ENCODE peak calls at places on chromosomes 5 and 9, in four cellular contexts. N is K562, U is GM12891, V is GM12878. B is an unnamed sample.

GRCh38 chr5:132506094-132506692 is 15.6 kb upstream of the IRF1 start:
- DNase-seq in N (peak), U (no peak), V (no peak), B (no peak)

GRCh38 chr5:129904667-129905466 is 602 bp downstream of the CHSY3 start:
- DNase-seq in N (no peak), U (peak), V (no peak), B (no peak)

GRCh38 chr9:755454-756381 is 85.8 kb upstream of the DMRT1 start:
- DNase-seq in N (no peak), U (no peak), V (no peak), B (peak)

GRCh38 chr9:130952065-130952762 is 13.2 kb upstream of the FIBCD1 start:
- DNase-seq in N (peak), U (no peak), V (no peak), B (no peak)

GRCh38 chr9:120936764-120937122 is 10.1 kb upstream of the TRAF1 start:
- DNase-seq in N (no peak), U (no peak), V (no peak), B (no peak)

GRCh38 chr9:124137009-124137943 is 120.5 kb upstream of the NEK6 start:
- DNase-seq in N (no peak), U (peak), V (peak), B (no peak)

GRCh38 chr9:22342489-22343217 is 104.0 kb upstream of the DMRTA1 start:
- DNase-seq in N (no peak), U (no peak), V (no peak), B (no peak)

GRCh38 chr5:127941646-127942045 is 141.9 kb upstream of the SLC12A2 start:
- DNase-seq in N (no peak), U (no peak), V (no peak), B (no peak)

GRCh38 chr9:87551692-87552303 is 54.1 kb downstream of the DAPK1 start:
- DNase-seq in N (peak), U (no peak), V (no peak), B (no peak)

GRCh38 chr9:137446851-137447471 is 5.8 kb upstream of the ENTPD8 start:
- DNase-seq in N (no peak), U (no peak), V (no peak), B (no peak)

GRCh38 chr9:75739884-75740611 is 150.4 kb upstream of the PCSK5 start:
- DNase-seq in N (no peak), U (no peak), V (no peak), B (no peak)

GRCh38 chr5:33588654-33589372 is 148.0 kb downstream of the TARS1 start:
- DNase-seq in N (peak), U (no peak), V (no peak), B (no peak)

GRCh38 chr5:21195145-21195544 is 1207.1 kb upstream of the CDH18 start:
- DNase-seq in N (no peak), U (no peak), V (no peak), B (no peak)

GRCh38 chr5:140633081-140633471 is at the start of gene CD14:
- DNase-seq in N (no peak), U (no peak), V (no peak), B (peak)

GRCh38 chr5:170132642-170133448 is 27.1 kb downstream of the FOXI1 start:
- DNase-seq in N (no peak), U (no peak), V (no peak), B (no peak)

GRCh38 chr5:113163328-113163727 is 186.7 kb downstream of the DCP2 start:
- DNase-seq in N (no peak), U (no peak), V (no peak), B (no peak)

GRCh38 chr9:104856413-104856941 is 71.5 kb downstream of the ABCA1 start:
- DNase-seq in N (no peak), U (no peak), V (no peak), B (no peak)

GRCh38 chr5:84228266-84228665 is 156.4 kb downstream of the EDIL3 start:
- DNase-seq in N (no peak), U (no peak), V (no peak), B (no peak)

DNA sequence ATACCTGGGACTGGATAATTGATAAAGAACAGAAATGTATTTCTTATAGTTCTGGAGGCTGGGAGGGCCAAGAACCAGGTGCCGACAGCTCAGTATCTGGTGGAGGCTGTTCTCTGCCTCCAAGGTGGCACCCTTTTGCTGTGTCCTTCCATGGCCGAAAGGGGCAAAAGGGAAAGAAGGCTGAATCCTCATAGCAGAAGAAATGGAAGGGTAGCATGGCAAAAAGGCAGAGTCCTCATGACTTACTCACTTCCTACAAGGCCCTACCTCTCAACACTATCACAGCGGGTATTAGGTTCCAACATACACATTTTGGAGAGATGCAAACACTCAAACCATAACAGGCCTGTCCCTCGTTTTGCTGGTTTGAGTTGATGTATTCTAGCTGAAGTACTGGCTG is 25.1 kb upstream of the MED10 start:
- DNase-seq in N (no peak), U (no peak), V (no peak), B (no peak)
- TF ChIP-seq SPI1 in N (no peak), U (no peak), V (no peak), B (no peak)

DNA sequence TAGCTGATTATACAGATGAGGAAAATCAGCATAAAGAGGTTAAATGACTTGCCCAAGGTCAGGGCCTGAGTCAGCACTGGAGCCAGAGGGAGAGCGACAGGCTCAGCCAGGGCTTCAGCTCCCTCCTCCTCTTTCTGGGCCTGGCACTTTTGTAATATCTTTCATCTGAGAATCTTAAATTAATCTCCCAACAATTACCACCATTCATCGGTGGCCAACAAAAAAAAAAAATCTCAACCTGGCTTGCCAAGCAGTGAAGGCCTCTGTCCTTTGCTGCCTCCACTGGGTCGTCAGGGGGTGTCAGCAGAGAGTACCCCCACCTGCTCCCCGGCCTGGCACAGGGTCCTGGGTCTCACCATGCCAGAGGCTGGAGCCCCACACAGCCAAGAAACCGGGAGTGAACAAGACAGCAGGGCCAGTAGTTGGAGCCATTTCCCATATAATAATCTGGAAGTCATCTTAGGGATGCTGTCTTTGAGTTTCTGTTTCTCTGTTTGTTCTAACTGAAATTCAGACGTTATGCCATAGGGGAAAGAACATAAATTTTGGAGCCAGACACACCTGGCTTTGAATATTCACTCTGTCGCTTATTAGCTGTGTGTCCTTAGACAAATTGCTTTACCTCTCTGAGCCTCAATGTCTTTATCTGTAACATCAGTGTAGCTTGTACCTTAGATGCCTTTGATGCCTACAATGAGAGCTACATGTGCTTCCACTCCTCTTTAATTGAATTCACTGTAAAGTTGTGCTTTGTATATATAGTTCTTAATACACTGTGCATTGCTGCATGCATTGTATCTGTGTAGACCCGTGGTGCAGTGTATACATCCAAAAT is 299.9 kb upstream of the MSX2 start:
- DNase-seq in N (no peak), U (no peak), V (no peak), B (no peak)
- TF ChIP-seq SPI1 in N (no peak), U (no peak), V (no peak), B (no peak)

GRCh38 chr5:32444946-32445758 is 612 bp upstream of the ZFR start:
- DNase-seq in N (peak), U (no peak), V (no peak), B (no peak)

GRCh38 chr5:32444191-32444945 is at the start of gene ZFR:
- DNase-seq in N (peak), U (peak), V (peak), B (peak)

GRCh38 chr5:32445831-32446614 is 1.5 kb upstream of the ZFR start:
- DNase-seq in N (no peak), U (no peak), V (no peak), B (no peak)

GRCh38 chr5:32449216-32449721 is 4.7 kb upstream of the ZFR start:
- DNase-seq in N (no peak), U (no peak), V (no peak), B (no peak)

DNA sequence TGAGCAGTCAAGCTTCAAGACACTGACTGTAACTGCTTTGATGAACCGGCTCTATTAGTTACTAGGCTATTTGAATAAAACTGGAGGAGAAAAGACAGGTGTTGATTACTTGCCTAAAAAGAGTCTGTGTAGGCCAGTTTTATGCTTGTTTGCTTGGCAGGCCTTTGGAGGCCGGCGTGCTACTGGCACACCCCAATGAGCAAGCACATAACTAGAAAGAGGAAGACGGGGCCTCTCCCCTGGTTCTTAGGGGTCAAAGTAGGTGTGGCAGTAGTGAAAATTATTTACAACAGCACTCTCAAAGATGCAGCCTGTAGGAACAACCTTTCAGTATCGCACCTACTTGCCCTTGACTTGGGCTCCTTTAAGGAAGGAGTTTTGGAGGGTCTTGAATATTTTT is 2.1 kb upstream of the ZFR start:
- DNase-seq in N (no peak), U (no peak), V (no peak), B (peak)
- TF ChIP-seq SPI1 in N (peak), U (peak), V (peak), B (no peak)

DNA sequence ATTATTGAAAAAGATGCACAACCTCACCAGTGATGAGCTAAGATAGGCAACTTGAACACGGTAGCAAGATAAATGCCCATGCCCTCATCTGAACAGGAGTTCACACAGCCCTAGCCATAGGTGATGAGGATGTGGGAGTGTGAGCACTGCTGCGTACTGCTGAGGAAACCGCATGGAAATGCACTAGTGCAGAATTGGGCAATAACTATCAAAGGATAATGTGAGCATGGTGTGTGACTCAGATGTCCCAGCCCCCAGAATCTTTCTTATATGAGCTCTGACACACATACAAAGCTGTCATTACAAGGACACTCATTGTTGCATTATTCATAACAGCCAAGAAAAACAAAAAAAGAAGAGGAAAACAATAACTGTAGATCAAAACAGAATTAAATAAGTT is 521.2 kb downstream of the IRX1 start:
- DNase-seq in N (no peak), U (no peak), V (no peak), B (no peak)
- TF ChIP-seq SPI1 in N (no peak), U (no peak), V (no peak), B (no peak)

GRCh38 chr9:113463418-113464285 is at the start of gene RGS3:
- DNase-seq in N (no peak), U (no peak), V (no peak), B (no peak)
- TF ChIP-seq SPI1 in N (no peak), U (no peak), V (no peak), B (no peak)

DNA sequence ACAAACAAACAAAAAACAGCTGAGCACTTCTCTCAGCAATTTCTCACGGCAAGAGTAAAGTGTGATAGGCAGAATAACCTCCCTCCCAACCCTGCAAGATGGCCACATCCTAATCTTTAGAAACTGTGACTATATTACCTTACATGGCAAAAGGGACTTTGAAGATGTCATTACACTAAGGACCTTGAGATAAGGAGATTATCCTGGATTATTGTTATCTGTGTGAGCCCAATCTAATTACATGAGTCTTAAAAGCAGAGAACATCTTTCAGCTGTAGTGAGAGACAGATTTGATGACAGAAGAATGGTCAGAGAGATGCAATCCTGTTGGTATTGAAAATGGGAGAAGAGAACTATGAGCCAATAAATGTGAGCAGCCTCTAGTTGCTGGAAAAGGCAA is 347.9 kb downstream of the CDH9 start:
- DNase-seq in N (no peak), U (no peak), V (no peak), B (no peak)
- TF ChIP-seq SPI1 in N (no peak), U (no peak), V (no peak), B (no peak)

GRCh38 chr9:91034521-91034920 is 232.9 kb downstream of the SYK start:
- DNase-seq in N (no peak), U (no peak), V (no peak), B (no peak)

GRCh38 chr9:91033270-91033669 is 231.7 kb downstream of the SYK start:
- DNase-seq in N (no peak), U (no peak), V (no peak), B (no peak)

GRCh38 chr9:91032056-91032455 is 230.4 kb downstream of the SYK start:
- DNase-seq in N (no peak), U (no peak), V (no peak), B (no peak)

GRCh38 chr9:91034976-91035824 is 233.6 kb downstream of the SYK start:
- DNase-seq in N (no peak), U (no peak), V (peak), B (no peak)

GRCh38 chr9:91033802-91034201 is 232.2 kb downstream of the SYK start:
- DNase-seq in N (peak), U (no peak), V (no peak), B (peak)
- TF ChIP-seq SPI1 in N (no peak), U (no peak), V (no peak), B (no peak)

GRCh38 chr5:38426493-38426892 is 130.0 kb downstream of the LIFR start:
- DNase-seq in N (no peak), U (no peak), V (no peak), B (no peak)
- TF ChIP-seq SPI1 in N (no peak), U (no peak), V (no peak), B (no peak)

GRCh38 chr9:126157409-126157808 is 169.2 kb upstream of the MVB12B start:
- DNase-seq in N (no peak), U (no peak), V (no peak), B (no peak)
- TF ChIP-seq SPI1 in N (no peak), U (no peak), V (no peak), B (no peak)

DNA sequence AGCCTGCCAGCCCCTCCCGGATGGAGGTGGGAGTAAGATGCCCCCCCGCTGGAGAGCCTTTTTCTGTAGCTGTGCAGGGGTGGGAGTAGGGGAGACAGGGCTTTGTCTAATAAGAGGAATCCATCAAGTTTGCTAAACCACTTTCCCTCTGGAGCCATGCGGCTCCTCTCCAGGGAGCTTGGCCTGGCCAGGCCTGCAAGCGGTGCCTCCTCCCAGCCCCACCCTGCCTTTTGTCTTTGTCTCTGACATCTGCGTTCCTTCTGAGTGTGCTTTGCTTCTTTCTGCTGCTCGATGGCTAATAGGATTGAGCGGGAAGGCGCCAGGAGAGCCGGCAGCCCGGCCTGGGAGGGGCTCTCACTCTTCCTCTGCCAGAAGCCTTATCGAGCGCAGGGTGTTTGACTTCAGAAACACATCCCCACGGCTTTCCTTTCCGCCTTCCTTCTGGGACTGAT is 26.7 kb upstream of the FCN1 start:
- DNase-seq in N (no peak), U (no peak), V (no peak), B (no peak)
- TF ChIP-seq SPI1 in N (no peak), U (no peak), V (no peak), B (no peak)